ENCODE peak calls at places on chromosomes 6 and 20, in five cellular contexts. H, E, X, O and P are unnamed samples.

GRCh38 chr6:155186052-155186658 is 77.7 kb upstream of the CLDN20 start:
- DNase-seq in H (no peak), E (no peak), X (peak; percentile 33), O (no peak), P (no peak)

GRCh38 chr6:159969921-159970320 is 1.0 kb downstream of the IGF2R start:
- DNase-seq in H (peak; percentile 74), E (peak; percentile 68), X (peak; percentile 82), O (no peak), P (peak; percentile 49)

GRCh38 chr6:30556964-30557682 is at the start of gene PRR3:
- DNase-seq in H (peak; percentile 83), E (peak; percentile 87), X (peak; percentile 89), O (peak; percentile 89), P (peak; percentile 94)

GRCh38 chr20:35821807-35822242 is 50.0 kb downstream of the PHF20 start:
- DNase-seq in H (no peak), E (no peak), X (peak; percentile 83), O (no peak), P (no peak)

GRCh38 chr6:7587631-7588100 is 2.3 kb upstream of the SNRNP48 start:
- DNase-seq in H (no peak), E (no peak), X (peak; percentile 37), O (no peak), P (no peak)

GRCh38 chr20:17615645-17616479 is 46.0 kb downstream of the DSTN start:
- DNase-seq in H (no peak), E (peak; percentile 16), X (no peak), O (peak; percentile 73), P (peak; percentile 3)

GRCh38 chr6:46042355-46042999 is 26.8 kb upstream of the CLIC5 start:
- DNase-seq in H (peak; percentile 23), E (no peak), X (peak; percentile 79), O (no peak), P (peak; percentile 6)

GRCh38 chr20:59933296-59933848 is at the start of gene SYCP2:
- DNase-seq in H (peak; percentile 69), E (peak; percentile 36), X (peak; percentile 35), O (no peak), P (no peak)

GRCh38 chr6:85364354-85364753 is 85.5 kb upstream of the NT5E start:
- DNase-seq in H (no peak), E (no peak), X (peak; percentile 85), O (no peak), P (no peak)

GRCh38 chr6:146997062-146997461 is 207.2 kb upstream of the STXBP5 start:
- DNase-seq in H (no peak), E (no peak), X (peak; percentile 88), O (no peak), P (no peak)

GRCh38 chr6:133779916-133780315 is 109.0 kb upstream of the TCF21 start:
- DNase-seq in H (no peak), E (no peak), X (no peak), O (no peak), P (no peak)

GRCh38 chr20:31674895-31675827 is 37.4 kb downstream of the COX4I2 start:
- DNase-seq in H (peak; percentile 78), E (peak; percentile 50), X (peak; percentile 88), O (peak; percentile 76), P (peak; percentile 95)

GRCh38 chr6:166624275-166624674 is 2.8 kb downstream of the RPS6KA2 start:
- DNase-seq in H (no peak), E (no peak), X (peak; percentile 97), O (no peak), P (no peak)

GRCh38 chr6:130262008-130262407 is 39.3 kb upstream of the SAMD3 start:
- DNase-seq in H (no peak), E (no peak), X (no peak), O (no peak), P (no peak)
- H3K4me3 ChIP-seq in H (no peak overlapping the region), E (no peak overlapping the region), X (no peak overlapping the region), O (no peak overlapping the region), P (no peak overlapping the region)

DNA sequence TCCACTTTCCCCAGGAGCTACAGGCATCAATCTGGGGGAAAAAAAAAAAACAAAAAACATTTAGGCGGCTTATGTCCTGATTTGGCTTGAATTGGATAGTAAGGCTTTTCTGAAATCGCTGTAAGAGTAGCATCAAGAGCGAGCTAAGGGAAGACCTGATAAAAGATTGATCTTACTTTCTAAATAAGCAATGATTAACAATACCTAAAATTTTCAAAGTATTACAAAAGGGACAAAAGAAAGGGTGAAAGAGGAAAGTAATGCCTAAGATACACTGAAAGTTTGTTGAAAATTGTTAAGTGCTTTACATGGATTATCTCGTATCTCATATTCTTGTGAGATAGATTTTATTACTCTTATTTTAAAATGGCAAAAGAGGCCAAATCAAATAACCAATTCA is 106.5 kb upstream of the PRSS16 start:
- DNase-seq in H (no peak), E (no peak), X (no peak), O (no peak), P (no peak)
- H3K4me3 ChIP-seq in H (no peak overlapping the region), E (no peak overlapping the region), X (no peak overlapping the region), O (no peak overlapping the region), P (peak overlapping the region; percentile 52)

DNA sequence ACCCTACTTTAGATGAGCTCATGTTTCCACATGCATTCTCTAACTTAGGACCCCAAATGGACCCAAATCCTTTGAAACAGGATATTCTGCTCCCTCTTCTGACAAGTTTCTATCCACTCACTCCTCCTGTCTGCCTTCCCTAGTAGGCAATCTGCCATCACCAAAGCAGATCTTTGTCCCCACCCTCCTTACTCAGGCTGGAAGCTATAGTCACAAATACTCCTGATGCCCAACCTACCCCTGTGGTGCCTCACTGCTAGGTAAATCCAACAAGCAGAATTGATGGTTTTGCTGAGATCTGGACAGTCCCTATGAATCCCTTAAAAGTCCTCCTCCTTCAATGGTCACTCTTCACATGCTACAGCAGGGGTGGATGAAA is 21.7 kb downstream of the ELOVL5 start:
- DNase-seq in H (no peak), E (no peak), X (peak; percentile 55), O (no peak), P (no peak)
- H3K4me3 ChIP-seq in H (no peak overlapping the region), E (no peak overlapping the region), X (no peak overlapping the region), O (no peak overlapping the region), P (no peak overlapping the region)

DNA sequence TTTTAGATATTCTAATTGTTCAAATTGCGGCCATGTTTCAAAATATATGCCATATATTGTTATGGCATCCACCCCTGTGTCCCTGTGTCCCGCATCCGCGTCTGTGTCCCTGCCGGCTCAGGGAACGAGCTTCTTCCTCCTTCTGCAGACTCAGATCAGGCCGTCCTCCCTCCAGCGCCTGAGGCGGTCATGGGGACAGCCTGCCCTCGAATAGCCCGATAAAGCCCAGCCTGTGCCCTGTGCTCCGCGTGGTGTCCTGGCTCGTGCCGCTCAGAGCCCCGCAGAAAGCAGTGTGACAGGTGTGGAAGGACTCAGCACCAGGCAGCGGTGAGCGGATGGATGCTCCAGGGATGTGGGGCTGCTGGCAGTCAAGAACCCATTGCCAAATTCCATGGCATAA is 663.4 kb upstream of the DEFB115 start:
- DNase-seq in H (no peak), E (no peak), X (no peak), O (peak; percentile 61), P (no peak)
- H3K4me3 ChIP-seq in H (no peak overlapping the region), E (no peak overlapping the region), X (no peak overlapping the region), O (no peak overlapping the region), P (no peak overlapping the region)

GRCh38 chr6:156848533-156848932 is 71.4 kb downstream of the ARID1B start:
- DNase-seq in H (peak; percentile 88), E (no peak), X (peak; percentile 19), O (no peak), P (no peak)

GRCh38 chr6:156851447-156851846 is 74.3 kb downstream of the ARID1B start:
- DNase-seq in H (no peak), E (no peak), X (no peak), O (no peak), P (no peak)

GRCh38 chr6:156850356-156850755 is 73.2 kb downstream of the ARID1B start:
- DNase-seq in H (no peak), E (no peak), X (no peak), O (no peak), P (no peak)

GRCh38 chr6:156848123-156848522 is 70.9 kb downstream of the ARID1B start:
- DNase-seq in H (peak; percentile 33), E (no peak), X (no peak), O (no peak), P (no peak)

GRCh38 chr6:156849806-156850205 is 72.6 kb downstream of the ARID1B start:
- DNase-seq in H (no peak), E (no peak), X (no peak), O (no peak), P (no peak)
- H3K4me3 ChIP-seq in H (peak overlapping the region; percentile 3), E (no peak overlapping the region), X (no peak overlapping the region), O (no peak overlapping the region), P (no peak overlapping the region)

GRCh38 chr6:90294008-90294511 is 2.6 kb downstream of the BACH2 start:
- DNase-seq in H (no peak), E (no peak), X (no peak), O (no peak), P (no peak)
- H3K4me3 ChIP-seq in H (peak overlapping the region; percentile 91), E (no peak overlapping the region), X (no peak overlapping the region), O (no peak overlapping the region), P (no peak overlapping the region)

GRCh38 chr6:15400572-15401004 is 154.7 kb downstream of the JARID2 start:
- DNase-seq in H (peak; percentile 79), E (no peak), X (no peak), O (peak; percentile 84), P (no peak)
- H3K4me3 ChIP-seq in H (peak overlapping the region; percentile 54), E (peak overlapping the region; percentile 30), X (peak overlapping the region; percentile 9), O (peak overlapping the region; percentile 6), P (no peak overlapping the region)